ENCODE peak calls at places on chromosomes 3 and 15, in nine cellular contexts. P, Y, D, E, W, J, C, G and X are unnamed samples.

GRCh38 chr3:129413687-129414506 is 14.5 kb downstream of the EFCAB12 start:
- DNase-seq in P (no peak), Y (peak), D (no peak), E (peak), W (no peak), J (peak), C (no peak), G (no peak), X (no peak)

GRCh38 chr15:38864827-38865604 is 300.4 kb upstream of the RASGRP1 start:
- DNase-seq in P (no peak), Y (no peak), D (no peak), E (no peak), W (no peak), J (peak), C (no peak), G (no peak), X (no peak)

GRCh38 chr3:31010491-31010890 is 116.0 kb upstream of the GADL1 start:
- DNase-seq in P (no peak), Y (no peak), D (no peak), E (no peak), W (no peak), J (peak), C (no peak), G (no peak), X (no peak)

GRCh38 chr3:138186803-138187295 is 252 bp upstream of the ARMC8 start:
- DNase-seq in P (peak), Y (no peak), D (peak), E (peak), W (peak), J (peak), C (no peak), G (peak), X (peak)

GRCh38 chr3:128506721-128507120 is 13.7 kb upstream of the GATA2 start:
- DNase-seq in P (no peak), Y (no peak), D (peak), E (no peak), W (no peak), J (no peak), C (no peak), G (no peak), X (no peak)

GRCh38 chr3:114839476-114839875 is 307.6 kb downstream of the ZBTB20 start:
- DNase-seq in P (no peak), Y (no peak), D (no peak), E (no peak), W (no peak), J (no peak), C (no peak), G (peak), X (peak)

GRCh38 chr3:125039041-125039896 is 16.5 kb downstream of the HEG1 start:
- DNase-seq in P (no peak), Y (no peak), D (no peak), E (no peak), W (no peak), J (no peak), C (no peak), G (no peak), X (peak)

GRCh38 chr15:83581381-83581780 is 72.5 kb upstream of the ADAMTSL3 start:
- DNase-seq in P (no peak), Y (no peak), D (no peak), E (no peak), W (no peak), J (no peak), C (no peak), G (no peak), X (no peak)

GRCh38 chr15:66172339-66172980 is 81.1 kb downstream of the MEGF11 start:
- DNase-seq in P (no peak), Y (no peak), D (peak), E (no peak), W (peak), J (no peak), C (no peak), G (no peak), X (peak)

GRCh38 chr3:49462222-49462621 is 7.8 kb upstream of the DAG1 start:
- DNase-seq in P (no peak), Y (no peak), D (no peak), E (no peak), W (no peak), J (no peak), C (no peak), G (no peak), X (peak)

GRCh38 chr3:117404756-117405155 is 695.2 kb downstream of the TUSC7 start:
- DNase-seq in P (no peak), Y (no peak), D (no peak), E (no peak), W (no peak), J (no peak), C (no peak), G (no peak), X (no peak)

GRCh38 chr3:100140976-100141375 is 26.7 kb upstream of the FILIP1L start:
- DNase-seq in P (no peak), Y (no peak), D (no peak), E (no peak), W (no peak), J (no peak), C (no peak), G (no peak), X (no peak)

GRCh38 chr3:72143322-72143721 is 358.4 kb upstream of the PROK2 start:
- DNase-seq in P (no peak), Y (peak), D (no peak), E (no peak), W (no peak), J (peak), C (no peak), G (no peak), X (no peak)

GRCh38 chr3:122318620-122319019 is 6.4 kb upstream of the CSTA start:
- DNase-seq in P (no peak), Y (no peak), D (no peak), E (no peak), W (no peak), J (no peak), C (no peak), G (no peak), X (no peak)

GRCh38 chr3:12947504-12948369 is 106.4 kb upstream of the RPL32 start:
- DNase-seq in P (no peak), Y (peak), D (peak), E (peak), W (peak), J (peak), C (no peak), G (peak), X (no peak)

GRCh38 chr3:38112378-38112761 is 24.6 kb downstream of the ACAA1 start:
- DNase-seq in P (no peak), Y (no peak), D (no peak), E (no peak), W (no peak), J (no peak), C (no peak), G (no peak), X (no peak)

GRCh38 chr3:184531580-184532290 is 29.9 kb upstream of the EPHB3 start:
- DNase-seq in P (no peak), Y (no peak), D (peak), E (no peak), W (no peak), J (peak), C (no peak), G (no peak), X (no peak)

GRCh38 chr3:159418571-159419526 is 569.8 kb upstream of the IL12A start:
- DNase-seq in P (no peak), Y (peak), D (no peak), E (no peak), W (no peak), J (peak), C (no peak), G (no peak), X (no peak)

GRCh38 chr3:24185738-24186384 is 240.8 kb downstream of the NR1D2 start:
- DNase-seq in P (peak), Y (peak), D (peak), E (peak), W (no peak), J (peak), C (no peak), G (peak), X (peak)

GRCh38 chr15:74955796-74956647 is 550 bp downstream of the RPP25 start:
- DNase-seq in P (no peak), Y (no peak), D (peak), E (peak), W (peak), J (peak), C (peak), G (peak), X (peak)

GRCh38 chr3:70561796-70562195 is 249.4 kb upstream of the MDFIC2 start:
- DNase-seq in P (no peak), Y (no peak), D (no peak), E (no peak), W (no peak), J (no peak), C (no peak), G (no peak), X (no peak)

GRCh38 chr3:9590282-9590791 is 36.7 kb upstream of the LHFPL4 start:
- DNase-seq in P (no peak), Y (no peak), D (no peak), E (no peak), W (no peak), J (no peak), C (no peak), G (no peak), X (no peak)

GRCh38 chr3:132721479-132722164 is 587 bp downstream of the NPHP3 start:
- DNase-seq in P (no peak), Y (peak), D (peak), E (peak), W (peak), J (peak), C (peak), G (peak), X (peak)

GRCh38 chr3:10194328-10195071 is 29.8 kb downstream of the IRAK2 start:
- DNase-seq in P (no peak), Y (no peak), D (no peak), E (no peak), W (no peak), J (no peak), C (no peak), G (no peak), X (no peak)

GRCh38 chr3:188776447-188776846 is 395.3 kb upstream of the TPRG1 start:
- DNase-seq in P (no peak), Y (no peak), D (no peak), E (no peak), W (no peak), J (peak), C (no peak), G (no peak), X (no peak)

GRCh38 chr15:52143862-52144261 is 31.3 kb upstream of the BCL2L10 start:
- DNase-seq in P (no peak), Y (peak), D (no peak), E (no peak), W (no peak), J (peak), C (no peak), G (no peak), X (no peak)

GRCh38 chr3:129122697-129123055 is 1.1 kb upstream of the RAB43 start:
- DNase-seq in P (no peak), Y (no peak), D (peak), E (no peak), W (no peak), J (no peak), C (no peak), G (no peak), X (peak)

GRCh38 chr15:29671308-29671981 is 150.8 kb downstream of the TJP1 start:
- DNase-seq in P (no peak), Y (no peak), D (no peak), E (peak), W (no peak), J (peak), C (no peak), G (no peak), X (no peak)

GRCh38 chr15:78242128-78242527 is 7.8 kb upstream of the ACSBG1 start:
- DNase-seq in P (no peak), Y (no peak), D (peak), E (peak), W (no peak), J (peak), C (no peak), G (peak), X (peak)

GRCh38 chr3:65039754-65040210 is 352.0 kb upstream of the ADAMTS9 start:
- DNase-seq in P (no peak), Y (no peak), D (no peak), E (peak), W (no peak), J (peak), C (no peak), G (no peak), X (no peak)

GRCh38 chr15:66231421-66232266 is 21.9 kb downstream of the MEGF11 start:
- DNase-seq in P (no peak), Y (no peak), D (no peak), E (no peak), W (no peak), J (no peak), C (no peak), G (no peak), X (peak)

GRCh38 chr3:170350515-170351413 is 6.8 kb upstream of the SKIL start:
- DNase-seq in P (no peak), Y (no peak), D (no peak), E (no peak), W (no peak), J (no peak), C (no peak), G (no peak), X (no peak)

GRCh38 chr3:145692751-145693150 is 468.2 kb downstream of the PLOD2 start:
- DNase-seq in P (no peak), Y (no peak), D (no peak), E (no peak), W (no peak), J (no peak), C (no peak), G (no peak), X (no peak)

GRCh38 chr15:34018021-34018645 is 20.9 kb downstream of the AVEN start:
- DNase-seq in P (no peak), Y (no peak), D (no peak), E (no peak), W (no peak), J (no peak), C (no peak), G (no peak), X (no peak)

GRCh38 chr3:124885466-124886167 is 1.5 kb downstream of the ITGB5 start:
- DNase-seq in P (no peak), Y (no peak), D (peak), E (no peak), W (no peak), J (peak), C (no peak), G (no peak), X (peak)

GRCh38 chr15:51907136-51907862 is 64.3 kb downstream of the LEO1 start:
- DNase-seq in P (no peak), Y (no peak), D (no peak), E (peak), W (no peak), J (no peak), C (no peak), G (no peak), X (no peak)

GRCh38 chr3:160038862-160039562 is 50.4 kb downstream of the IL12A start:
- DNase-seq in P (peak), Y (no peak), D (peak), E (no peak), W (peak), J (no peak), C (no peak), G (peak), X (peak)

GRCh38 chr3:184740509-184741258 is 28.8 kb upstream of the MAGEF1 start:
- DNase-seq in P (no peak), Y (peak), D (peak), E (no peak), W (no peak), J (peak), C (no peak), G (no peak), X (no peak)

GRCh38 chr3:173650596-173650995 is 253.1 kb downstream of the NLGN1 start:
- DNase-seq in P (no peak), Y (no peak), D (no peak), E (no peak), W (no peak), J (no peak), C (no peak), G (no peak), X (no peak)